ENCODE peak calls at places on chromosomes 7 and 10, in four cellular contexts. D is SK-N-SH, A is SK-N-MC, L is mammary epithelial cell. Y is an unnamed sample. For H3K36me3, the result is how much of the 10 kb centered on the place peaks cover.

GRCh38 chr7:66642932-66643331 is 14.3 kb downstream of the KCTD7 start:
- DNase-seq in D (no peak), L (no peak), A (no peak), Y (no peak)

GRCh38 chr7:45716380-45717203 is 142.4 kb downstream of the ADCY1 start:
- DNase-seq in A (no peak), D (peak), L (no peak), Y (no peak)

GRCh38 chr10:75465110-75465509 is 33.7 kb downstream of the LRMDA start:
- DNase-seq in L (peak), A (no peak), D (no peak), Y (no peak)

GRCh38 chr7:51376420-51377092 is 59.9 kb upstream of the COBL start:
- DNase-seq in D (no peak), L (peak), A (no peak), Y (no peak)

GRCh38 chr10:58511765-58512469 is 755 bp upstream of the BICC1 start:
- DNase-seq in A (no peak), L (no peak), D (peak), Y (peak)

GRCh38 chr7:140653319-140654108 is 12.9 kb upstream of the DENND2A start:
- DNase-seq in A (peak), L (peak), D (peak), Y (peak)

GRCh38 chr7:138886501-138886917 is 88.5 kb upstream of the ATP6V0A4 start:
- DNase-seq in L (peak), A (peak), D (peak), Y (peak)

GRCh38 chr7:75915416-75916156 is 631 bp downstream of the POR start:
- DNase-seq in L (no peak), D (peak), A (no peak), Y (peak)

GRCh38 chr10:60863796-60864195 is 80.2 kb downstream of the RHOBTB1 start:
- DNase-seq in L (no peak), A (no peak), D (no peak), Y (no peak)

GRCh38 chr7:65429642-65430343 is 56.1 kb downstream of the ZNF92 start:
- DNase-seq in L (no peak), A (no peak), D (no peak), Y (no peak)

GRCh38 chr7:28466885-28467284 is 54.6 kb downstream of the CREB5 start:
- DNase-seq in A (no peak), L (no peak), D (no peak), Y (no peak)

GRCh38 chr7:23811540-23811939 is 101.5 kb downstream of the STK31 start:
- DNase-seq in A (no peak), L (no peak), D (no peak), Y (no peak)

GRCh38 chr10:86795353-86795752 is 38.9 kb downstream of the BMPR1A start:
- DNase-seq in L (peak), D (peak), A (peak), Y (no peak)

GRCh38 chr7:41900532-41900931 is 197.6 kb upstream of the INHBA start:
- DNase-seq in A (no peak), L (no peak), D (no peak), Y (no peak)

GRCh38 chr7:70307544-70308106 is 709.4 kb downstream of the AUTS2 start:
- DNase-seq in A (no peak), D (no peak), L (no peak), Y (no peak)

GRCh38 chr10:101226888-101227736 is 2.2 kb downstream of the LBX1 start:
- DNase-seq in A (no peak), D (peak), L (no peak), Y (no peak)

GRCh38 chr10:69639291-69640195 is 9.5 kb downstream of the FAM241B start:
- DNase-seq in D (peak), A (peak), L (peak), Y (peak)

GRCh38 chr7:157825325-157825724 is 488.5 kb downstream of the DNAJB6 start:
- DNase-seq in D (no peak), A (no peak), L (no peak), Y (no peak)

GRCh38 chr10:77553966-77554365 is 83.6 kb downstream of the KCNMA1 start:
- DNase-seq in A (no peak), D (no peak), L (peak), Y (no peak)

GRCh38 chr7:134724606-134725005 is 54.8 kb upstream of the CALD1 start:
- DNase-seq in D (no peak), L (peak), A (no peak), Y (no peak)

GRCh38 chr7:67493386-67493785 is 496.8 kb downstream of the TYW1 start:
- DNase-seq in D (no peak), L (no peak), A (no peak), Y (no peak)

GRCh38 chr7:46450871-46451270 is 529.8 kb upstream of the IGFBP3 start:
- DNase-seq in L (no peak), A (no peak), D (no peak), Y (no peak)

GRCh38 chr10:127797339-127797738 is 60.4 kb downstream of the FOXI2 start:
- DNase-seq in D (peak), L (no peak), A (no peak), Y (no peak)

GRCh38 chr10:106360870-106361269 is 803.6 kb downstream of the SORCS1 start:
- DNase-seq in A (no peak), L (peak), D (no peak), Y (no peak)

GRCh38 chr10:68332259-68333057 is at the start of gene PBLD:
- DNase-seq in A (no peak), D (peak), L (peak), Y (peak)

GRCh38 chr7:16244469-16244868 is 176.9 kb downstream of the CRPPA start:
- DNase-seq in L (no peak), D (no peak), A (no peak), Y (no peak)

GRCh38 chr10:68345621-68346020 is 12.9 kb upstream of the PBLD start:
- DNase-seq in A (no peak), L (no peak), D (no peak), Y (no peak)

GRCh38 chr10:89332718-89333281 is 5.0 kb downstream of the IFIT3 start:
- DNase-seq in A (no peak), L (no peak), D (no peak), Y (no peak)

GRCh38 chr10:51937313-51937712 is 237.9 kb upstream of the CSTF2T start:
- DNase-seq in D (no peak), L (no peak), A (no peak), Y (no peak)

GRCh38 chr10:75019360-75019759 is 92.1 kb upstream of the SAMD8 start:
- DNase-seq in L (peak), A (no peak), D (no peak), Y (no peak)

GRCh38 chr7:24609059-24609458 is 35.8 kb downstream of the PALS2 start:
- DNase-seq in D (no peak), L (peak), A (no peak), Y (no peak)

GRCh38 chr7:129644634-129645230 is 33.2 kb downstream of the NRF1 start:
- DNase-seq in D (peak), L (peak), A (peak), Y (no peak)

GRCh38 chr7:116185956-116186355 is 24.4 kb upstream of the TES start:
- DNase-seq in A (no peak), L (peak), D (no peak), Y (no peak)

GRCh38 chr7:133784421-133785045 is 342.6 kb upstream of the LRGUK start:
- DNase-seq in D (peak), L (no peak), A (no peak), Y (no peak)

GRCh38 chr10:11715815-11716494 is 26.2 kb upstream of the ECHDC3 start:
- DNase-seq in D (no peak), L (peak), A (no peak), Y (peak)

GRCh38 chr10:88156341-88156740 is 292.9 kb downstream of the PTEN start:
- DNase-seq in D (no peak), A (no peak), L (peak), Y (no peak)

GRCh38 chr7:142455392-142455791 is 197.5 kb upstream of the PRSS58 start:
- DNase-seq in L (no peak), D (no peak), A (no peak), Y (no peak)

GRCh38 chr7:46930336-46930735 is 651.6 kb downstream of the TNS3 start:
- DNase-seq in A (no peak), L (peak), D (no peak), Y (no peak)

GRCh38 chr7:55484241-55484640 is 88.1 kb downstream of the VOPP1 start:
- DNase-seq in L (no peak), A (no peak), D (no peak), Y (no peak)
- H3K36me3 ChIP-seq in L (under half), A (under half), D (under half), Y (under half)

DNA sequence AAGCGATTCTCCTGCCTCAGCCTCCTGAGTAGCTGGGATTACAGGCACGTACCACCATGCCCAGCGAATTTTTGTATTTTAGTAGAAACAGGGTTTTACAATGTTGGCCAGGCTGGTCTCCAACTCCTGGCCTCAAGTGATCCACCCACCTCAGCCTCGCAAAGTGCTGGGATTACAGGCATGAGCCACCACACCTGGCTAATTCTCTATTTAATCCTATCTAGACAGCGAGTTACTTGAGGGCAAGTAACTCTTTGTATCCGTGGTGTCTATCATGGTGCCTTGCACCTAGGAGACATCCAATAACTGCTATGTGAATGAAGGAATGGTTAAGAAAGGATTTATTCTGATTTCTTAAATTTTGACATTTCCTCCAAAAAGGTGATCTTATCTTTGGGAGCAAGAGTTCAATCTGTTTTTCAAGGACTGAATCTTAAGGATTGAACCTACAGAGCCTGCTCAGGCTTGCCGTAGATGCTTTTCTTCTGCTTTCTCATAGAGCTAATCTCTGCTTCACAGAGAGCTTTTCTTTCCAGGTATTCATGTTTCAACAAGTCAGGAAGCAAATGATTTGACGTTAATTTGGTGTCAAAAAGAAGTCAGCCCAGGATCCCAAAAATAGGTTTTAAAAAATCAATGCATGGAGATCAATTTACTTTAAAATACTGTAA is 101.6 kb downstream of the CUL2 start:
- DNase-seq in D (no peak), A (no peak), L (peak), Y (no peak)
- H3K9ac ChIP-seq in D (no peak), A (no peak), L (peak), Y (no peak)

GRCh38 chr7:146387140-146387539 is 270.5 kb downstream of the CNTNAP2 start:
- DNase-seq in A (no peak), L (no peak), D (no peak), Y (no peak)

DNA sequence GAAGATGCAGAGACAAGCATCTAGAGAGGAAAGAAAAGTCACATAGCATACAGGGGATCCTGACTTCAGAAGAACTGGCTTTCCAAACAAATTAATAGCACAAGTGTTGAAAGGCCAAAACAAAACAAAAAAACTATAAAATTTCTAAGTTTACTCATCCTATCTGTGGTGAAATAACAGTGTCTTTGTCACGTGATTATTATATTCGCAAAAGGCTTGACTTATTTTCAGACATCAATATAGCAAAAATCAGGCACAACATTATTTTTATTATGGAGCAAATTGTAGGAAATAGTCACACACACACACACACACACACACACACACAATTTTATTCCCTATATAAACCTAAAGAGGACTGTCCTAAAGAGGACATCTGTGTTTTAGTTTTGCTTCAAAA is 272.3 kb downstream of the CNTNAP2 start:
- DNase-seq in D (no peak), L (no peak), A (no peak), Y (no peak)
- H3K36me3 ChIP-seq in D (under half), L (under half), A (under half), Y (under half)

GRCh38 chr10:121736315-121737002 is 138.2 kb upstream of the FGFR2 start:
- DNase-seq in L (no peak), D (peak), A (no peak), Y (no peak)
- H3K9ac ChIP-seq in L (no peak), D (no peak), A (no peak), Y (no peak)